ENCODE peak calls at places on chromosomes 2 and 18, in ten cellular contexts. F, E, D, G, X, U, A, I, R and V are unnamed samples.

GRCh38 chr2:20589975-20590703 is 60.8 kb downstream of the HS1BP3 start:
- DNase-seq in F (no peak), E (no peak), D (no peak), G (peak), X (no peak), U (no peak), A (no peak), I (no peak), R (no peak), V (no peak)

GRCh38 chr18:32349728-32350395 is 120.8 kb downstream of the GAREM1 start:
- DNase-seq in F (no peak), E (peak), D (peak), G (peak), X (peak), U (peak), A (peak), I (peak), R (no peak), V (peak)

GRCh38 chr18:77102246-77103040 is 30.1 kb downstream of the MBP start:
- DNase-seq in F (peak), E (peak), D (peak), G (peak), X (peak), U (no peak), A (no peak), I (peak), R (no peak), V (peak)

GRCh38 chr2:1782514-1782913 is 38.2 kb upstream of the PXDN start:
- DNase-seq in F (no peak), E (no peak), D (no peak), G (no peak), X (no peak), U (no peak), A (no peak), I (no peak), R (no peak), V (no peak)

GRCh38 chr18:70296289-70296688 is 7.4 kb downstream of the SOCS6 start:
- DNase-seq in F (no peak), E (no peak), D (no peak), G (peak), X (no peak), U (no peak), A (no peak), I (no peak), R (no peak), V (no peak)

GRCh38 chr2:14492920-14493503 is 139.5 kb upstream of the LRATD1 start:
- DNase-seq in F (no peak), E (peak), D (peak), G (no peak), X (peak), U (no peak), A (peak), I (peak), R (no peak), V (peak)

GRCh38 chr2:70994055-70994444 is 623 bp downstream of the TEX261 start:
- DNase-seq in F (no peak), E (no peak), D (no peak), G (no peak), X (no peak), U (no peak), A (no peak), I (no peak), R (no peak), V (no peak)

GRCh38 chr2:217993055-217993645 is 9.6 kb downstream of the TNS1 start:
- DNase-seq in F (no peak), E (peak), D (no peak), G (no peak), X (no peak), U (no peak), A (no peak), I (peak), R (no peak), V (peak)

GRCh38 chr2:170421175-170421687 is 243.3 kb downstream of the MYO3B start:
- DNase-seq in F (no peak), E (no peak), D (peak), G (no peak), X (no peak), U (no peak), A (no peak), I (peak), R (no peak), V (no peak)

GRCh38 chr2:16323551-16324543 is 341.8 kb downstream of the CYRIA start:
- DNase-seq in F (no peak), E (no peak), D (no peak), G (no peak), X (no peak), U (no peak), A (no peak), I (no peak), R (no peak), V (no peak)

GRCh38 chr18:67783215-67783946 is 266.9 kb upstream of the DSEL start:
- DNase-seq in F (no peak), E (peak), D (peak), G (peak), X (peak), U (no peak), A (no peak), I (peak), R (no peak), V (peak)

GRCh38 chr2:230934291-230935131 is 9.5 kb upstream of the GPR55 start:
- DNase-seq in F (no peak), E (no peak), D (no peak), G (no peak), X (no peak), U (no peak), A (no peak), I (no peak), R (no peak), V (no peak)

GRCh38 chr18:23377669-23378469 is 75.2 kb upstream of the RIOK3 start:
- DNase-seq in F (no peak), E (peak), D (peak), G (peak), X (peak), U (peak), A (no peak), I (peak), R (no peak), V (peak)

GRCh38 chr2:37105150-37105549 is 20.8 kb downstream of the GPATCH11 start:
- DNase-seq in F (no peak), E (no peak), D (no peak), G (no peak), X (no peak), U (no peak), A (no peak), I (no peak), R (no peak), V (no peak)

GRCh38 chr18:36468161-36468560 is 170.6 kb downstream of the FHOD3 start:
- DNase-seq in F (no peak), E (no peak), D (no peak), G (no peak), X (no peak), U (no peak), A (no peak), I (no peak), R (no peak), V (no peak)

GRCh38 chr2:165891345-165891744 is 62.2 kb downstream of the TTC21B start:
- DNase-seq in F (no peak), E (no peak), D (no peak), G (no peak), X (no peak), U (no peak), A (no peak), I (no peak), R (no peak), V (no peak)

GRCh38 chr18:2979027-2979570 is 33.8 kb downstream of the LPIN2 start:
- DNase-seq in F (no peak), E (no peak), D (no peak), G (peak), X (peak), U (no peak), A (no peak), I (peak), R (no peak), V (peak)